ENCODE peak calls at places on chromosomes 7 and 10, in ten cellular contexts. One of them, this sample, is unnamed. For H3K4me1 and H3K9me3, the result is how much of the 10 kb centered on the place peaks cover.

GRCh38 chr10:3404381-3404780 is 231.8 kb upstream of the PITRM1 start:
- DNase-seq in heart right ventricle: no peak
- DNase-seq in PC-3: no peak
- DNase-seq in left lung: no peak
- DNase-seq in adipocyte: no peak
- DNase-seq in A549: no peak
- DNase-seq in CD8-positive, alpha-beta T cell: no peak
- DNase-seq in mammary epithelial cell: no peak
- DNase-seq in CD8-positive, alpha-beta memory T cell: no peak
- DNase-seq in sigmoid colon: no peak
- DNase-seq in this sample: no peak

GRCh38 chr7:100890640-100891521 is 1.4 kb upstream of the UFSP1 start:
- DNase-seq in heart right ventricle: no peak
- DNase-seq in PC-3: no peak
- DNase-seq in left lung: peak
- DNase-seq in adipocyte: peak
- DNase-seq in A549: no peak
- DNase-seq in CD8-positive, alpha-beta T cell: no peak
- DNase-seq in mammary epithelial cell: no peak
- DNase-seq in CD8-positive, alpha-beta memory T cell: no peak
- DNase-seq in sigmoid colon: peak
- DNase-seq in this sample: no peak

GRCh38 chr7:99257675-99258074 is 15.0 kb upstream of the MYH16 start:
- DNase-seq in heart right ventricle: no peak
- DNase-seq in PC-3: no peak
- DNase-seq in left lung: no peak
- DNase-seq in adipocyte: no peak
- DNase-seq in A549: no peak
- DNase-seq in CD8-positive, alpha-beta T cell: no peak
- DNase-seq in mammary epithelial cell: no peak
- DNase-seq in CD8-positive, alpha-beta memory T cell: no peak
- DNase-seq in sigmoid colon: no peak
- DNase-seq in this sample: no peak

GRCh38 chr10:50426485-50426884 is 175.2 kb upstream of the ASAH2 start:
- DNase-seq in heart right ventricle: no peak
- DNase-seq in PC-3: no peak
- DNase-seq in left lung: no peak
- DNase-seq in adipocyte: no peak
- DNase-seq in A549: no peak
- DNase-seq in CD8-positive, alpha-beta T cell: no peak
- DNase-seq in mammary epithelial cell: no peak
- DNase-seq in CD8-positive, alpha-beta memory T cell: no peak
- DNase-seq in sigmoid colon: no peak
- DNase-seq in this sample: no peak

GRCh38 chr7:149638566-149639320 is 134.6 kb downstream of the ZNF467 start:
- DNase-seq in heart right ventricle: no peak
- DNase-seq in PC-3: no peak
- DNase-seq in left lung: no peak
- DNase-seq in adipocyte: no peak
- DNase-seq in A549: no peak
- DNase-seq in CD8-positive, alpha-beta T cell: no peak
- DNase-seq in mammary epithelial cell: no peak
- DNase-seq in CD8-positive, alpha-beta memory T cell: no peak
- DNase-seq in sigmoid colon: no peak
- DNase-seq in this sample: no peak

GRCh38 chr10:106175760-106176377 is 988.6 kb downstream of the SORCS1 start:
- DNase-seq in heart right ventricle: no peak
- DNase-seq in PC-3: peak
- DNase-seq in left lung: no peak
- DNase-seq in adipocyte: peak
- DNase-seq in A549: no peak
- DNase-seq in CD8-positive, alpha-beta T cell: no peak
- DNase-seq in mammary epithelial cell: peak
- DNase-seq in CD8-positive, alpha-beta memory T cell: no peak
- DNase-seq in sigmoid colon: no peak
- DNase-seq in this sample: no peak

GRCh38 chr7:119935418-119936025 is 337.5 kb upstream of the KCND2 start:
- DNase-seq in heart right ventricle: no peak
- DNase-seq in PC-3: peak
- DNase-seq in left lung: no peak
- DNase-seq in adipocyte: peak
- DNase-seq in A549: no peak
- DNase-seq in CD8-positive, alpha-beta T cell: no peak
- DNase-seq in mammary epithelial cell: peak
- DNase-seq in CD8-positive, alpha-beta memory T cell: no peak
- DNase-seq in sigmoid colon: no peak
- DNase-seq in this sample: no peak

GRCh38 chr10:119687192-119688032 is 36.2 kb downstream of the BAG3 start:
- DNase-seq in heart right ventricle: no peak
- DNase-seq in PC-3: peak
- DNase-seq in left lung: no peak
- DNase-seq in adipocyte: no peak
- DNase-seq in A549: no peak
- DNase-seq in CD8-positive, alpha-beta T cell: no peak
- DNase-seq in mammary epithelial cell: peak
- DNase-seq in CD8-positive, alpha-beta memory T cell: no peak
- DNase-seq in sigmoid colon: no peak
- DNase-seq in this sample: no peak

GRCh38 chr7:30406664-30407425 is 71.7 kb downstream of the NOD1 start:
- DNase-seq in heart right ventricle: no peak
- DNase-seq in PC-3: no peak
- DNase-seq in left lung: no peak
- DNase-seq in adipocyte: no peak
- DNase-seq in A549: no peak
- DNase-seq in CD8-positive, alpha-beta T cell: no peak
- DNase-seq in mammary epithelial cell: peak
- DNase-seq in CD8-positive, alpha-beta memory T cell: no peak
- DNase-seq in sigmoid colon: no peak
- DNase-seq in this sample: no peak

GRCh38 chr7:22666732-22667131 is 60.3 kb upstream of the IL6 start:
- DNase-seq in heart right ventricle: no peak
- DNase-seq in PC-3: peak
- DNase-seq in left lung: no peak
- DNase-seq in adipocyte: peak
- DNase-seq in A549: no peak
- DNase-seq in CD8-positive, alpha-beta T cell: no peak
- DNase-seq in mammary epithelial cell: peak
- DNase-seq in CD8-positive, alpha-beta memory T cell: no peak
- DNase-seq in sigmoid colon: no peak
- DNase-seq in this sample: no peak

GRCh38 chr7:105227391-105227790 is 161.3 kb downstream of the SRPK2 start:
- DNase-seq in heart right ventricle: no peak
- DNase-seq in PC-3: no peak
- DNase-seq in left lung: no peak
- DNase-seq in adipocyte: no peak
- DNase-seq in A549: no peak
- DNase-seq in CD8-positive, alpha-beta T cell: no peak
- DNase-seq in mammary epithelial cell: no peak
- DNase-seq in CD8-positive, alpha-beta memory T cell: no peak
- DNase-seq in sigmoid colon: no peak
- DNase-seq in this sample: no peak

GRCh38 chr10:32271617-32272016 is 75.3 kb downstream of the EPC1 start:
- DNase-seq in heart right ventricle: no peak
- DNase-seq in PC-3: peak
- DNase-seq in left lung: no peak
- DNase-seq in adipocyte: peak
- DNase-seq in A549: no peak
- DNase-seq in CD8-positive, alpha-beta T cell: no peak
- DNase-seq in mammary epithelial cell: peak
- DNase-seq in CD8-positive, alpha-beta memory T cell: no peak
- DNase-seq in sigmoid colon: no peak
- DNase-seq in this sample: no peak

GRCh38 chr7:55056577-55057480 is 38.0 kb downstream of the EGFR start:
- DNase-seq in heart right ventricle: no peak
- DNase-seq in PC-3: no peak
- DNase-seq in left lung: no peak
- DNase-seq in adipocyte: peak
- DNase-seq in A549: peak
- DNase-seq in CD8-positive, alpha-beta T cell: no peak
- DNase-seq in mammary epithelial cell: no peak
- DNase-seq in CD8-positive, alpha-beta memory T cell: no peak
- DNase-seq in sigmoid colon: no peak
- DNase-seq in this sample: no peak
- H3K4me1 ChIP-seq in heart right ventricle: under half
- H3K4me1 ChIP-seq in PC-3: under half
- H3K4me1 ChIP-seq in left lung: under half
- H3K4me1 ChIP-seq in adipocyte: half or more
- H3K4me1 ChIP-seq in A549: half or more
- H3K4me1 ChIP-seq in CD8-positive, alpha-beta T cell: under half
- H3K4me1 ChIP-seq in mammary epithelial cell: half or more
- H3K4me1 ChIP-seq in CD8-positive, alpha-beta memory T cell: under half
- H3K4me1 ChIP-seq in sigmoid colon: half or more
- H3K4me1 ChIP-seq in this sample: under half

GRCh38 chr10:130717088-130717487 is 580.9 kb downstream of the GLRX3 start:
- DNase-seq in heart right ventricle: no peak
- DNase-seq in PC-3: no peak
- DNase-seq in left lung: no peak
- DNase-seq in adipocyte: no peak
- DNase-seq in A549: no peak
- DNase-seq in CD8-positive, alpha-beta T cell: no peak
- DNase-seq in mammary epithelial cell: no peak
- DNase-seq in CD8-positive, alpha-beta memory T cell: no peak
- DNase-seq in sigmoid colon: no peak
- DNase-seq in this sample: no peak
- H3K9me3 ChIP-seq in heart right ventricle: under half
- H3K9me3 ChIP-seq in PC-3: under half
- H3K9me3 ChIP-seq in left lung: under half
- H3K9me3 ChIP-seq in adipocyte: under half
- H3K9me3 ChIP-seq in A549: under half
- H3K9me3 ChIP-seq in CD8-positive, alpha-beta T cell: under half
- H3K9me3 ChIP-seq in mammary epithelial cell: under half
- H3K9me3 ChIP-seq in CD8-positive, alpha-beta memory T cell: under half
- H3K9me3 ChIP-seq in sigmoid colon: under half
- H3K9me3 ChIP-seq in this sample: under half

GRCh38 chr10:98310721-98311120 is 42.7 kb upstream of the LOXL4 start:
- DNase-seq in heart right ventricle: no peak
- DNase-seq in PC-3: no peak
- DNase-seq in left lung: no peak
- DNase-seq in adipocyte: no peak
- DNase-seq in A549: no peak
- DNase-seq in CD8-positive, alpha-beta T cell: no peak
- DNase-seq in mammary epithelial cell: no peak
- DNase-seq in CD8-positive, alpha-beta memory T cell: no peak
- DNase-seq in sigmoid colon: no peak
- DNase-seq in this sample: no peak

GRCh38 chr10:98307916-98308315 is 39.9 kb upstream of the LOXL4 start:
- DNase-seq in heart right ventricle: no peak
- DNase-seq in PC-3: no peak
- DNase-seq in left lung: no peak
- DNase-seq in adipocyte: no peak
- DNase-seq in A549: no peak
- DNase-seq in CD8-positive, alpha-beta T cell: no peak
- DNase-seq in mammary epithelial cell: no peak
- DNase-seq in CD8-positive, alpha-beta memory T cell: no peak
- DNase-seq in sigmoid colon: no peak
- DNase-seq in this sample: no peak

GRCh38 chr10:98306501-98306900 is 38.5 kb upstream of the LOXL4 start:
- DNase-seq in heart right ventricle: no peak
- DNase-seq in PC-3: no peak
- DNase-seq in left lung: no peak
- DNase-seq in adipocyte: no peak
- DNase-seq in A549: no peak
- DNase-seq in CD8-positive, alpha-beta T cell: no peak
- DNase-seq in mammary epithelial cell: no peak
- DNase-seq in CD8-positive, alpha-beta memory T cell: no peak
- DNase-seq in sigmoid colon: no peak
- DNase-seq in this sample: no peak

GRCh38 chr10:98309366-98310355 is 41.7 kb upstream of the LOXL4 start:
- DNase-seq in heart right ventricle: peak
- DNase-seq in PC-3: peak
- DNase-seq in left lung: peak
- DNase-seq in adipocyte: peak
- DNase-seq in A549: peak
- DNase-seq in CD8-positive, alpha-beta T cell: no peak
- DNase-seq in mammary epithelial cell: peak
- DNase-seq in CD8-positive, alpha-beta memory T cell: no peak
- DNase-seq in sigmoid colon: peak
- DNase-seq in this sample: peak

DNA sequence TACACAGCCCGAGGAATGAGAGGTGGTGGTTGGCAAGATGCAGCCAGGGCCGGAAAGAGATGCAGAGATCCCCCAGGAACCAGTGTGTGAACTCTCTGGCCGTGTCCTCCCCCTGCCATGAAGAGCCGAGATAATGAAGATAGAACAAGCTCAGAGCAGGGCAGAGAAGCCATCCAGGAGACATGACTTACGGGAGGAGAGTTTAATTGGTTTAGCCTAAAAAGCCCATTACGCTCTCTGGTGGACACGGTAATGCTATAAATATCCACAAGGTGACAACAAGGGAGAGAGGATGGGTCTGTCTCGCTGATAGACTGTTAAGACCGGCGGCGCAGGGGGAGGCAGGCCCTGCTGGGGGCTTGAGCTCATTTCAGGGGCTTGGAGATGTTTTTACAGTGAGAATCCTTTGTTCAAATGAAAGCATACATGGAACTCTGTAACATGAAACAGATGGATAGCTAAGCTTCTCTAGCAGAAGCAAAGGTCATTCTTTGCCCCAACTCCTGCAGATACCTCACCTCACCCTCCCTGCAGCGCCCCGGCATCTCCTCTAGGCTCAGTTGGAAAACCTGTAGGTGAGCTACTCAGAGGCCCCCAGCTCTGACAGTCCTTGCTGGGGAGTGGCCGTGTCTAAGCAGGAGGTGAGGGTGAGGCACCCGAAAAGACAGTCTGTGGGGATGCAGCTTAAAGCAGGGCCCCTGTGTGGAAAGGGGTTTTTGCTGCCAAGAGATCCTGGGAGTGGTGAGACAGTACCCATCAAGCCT is 40.8 kb upstream of the LOXL4 start:
- DNase-seq in heart right ventricle: no peak
- DNase-seq in PC-3: no peak
- DNase-seq in left lung: no peak
- DNase-seq in adipocyte: no peak
- DNase-seq in A549: no peak
- DNase-seq in CD8-positive, alpha-beta T cell: no peak
- DNase-seq in mammary epithelial cell: no peak
- DNase-seq in CD8-positive, alpha-beta memory T cell: no peak
- DNase-seq in sigmoid colon: no peak
- DNase-seq in this sample: peak
- H3K4me3 ChIP-seq in heart right ventricle: no peak
- H3K4me3 ChIP-seq in PC-3: no peak
- H3K4me3 ChIP-seq in left lung: no peak
- H3K4me3 ChIP-seq in adipocyte: peak
- H3K4me3 ChIP-seq in A549: no peak
- H3K4me3 ChIP-seq in CD8-positive, alpha-beta T cell: no peak
- H3K4me3 ChIP-seq in mammary epithelial cell: no peak
- H3K4me3 ChIP-seq in CD8-positive, alpha-beta memory T cell: no peak
- H3K4me3 ChIP-seq in sigmoid colon: no peak
- H3K4me3 ChIP-seq in this sample: peak

DNA sequence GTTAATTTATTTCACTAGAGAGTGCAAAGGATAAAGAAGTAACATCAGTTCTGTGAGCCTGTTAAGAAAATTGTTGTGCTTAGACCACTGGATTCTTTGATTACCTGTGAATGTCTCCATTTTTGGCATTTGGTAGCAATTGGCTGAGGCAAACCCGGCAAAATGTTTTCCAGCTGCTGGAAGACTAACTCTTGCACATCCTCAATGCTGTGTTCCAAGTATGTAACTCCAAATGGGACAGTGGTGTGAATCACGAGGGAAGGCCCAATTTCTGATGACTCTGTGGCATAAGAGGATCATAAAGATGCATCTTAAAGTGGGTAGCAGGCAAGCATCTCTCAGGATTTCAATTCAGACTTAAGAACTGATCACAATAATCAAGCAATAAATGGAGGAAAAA is 268.8 kb downstream of the RNLS start:
- DNase-seq in heart right ventricle: no peak
- DNase-seq in PC-3: no peak
- DNase-seq in left lung: no peak
- DNase-seq in adipocyte: no peak
- DNase-seq in A549: no peak
- DNase-seq in CD8-positive, alpha-beta T cell: no peak
- DNase-seq in mammary epithelial cell: no peak
- DNase-seq in CD8-positive, alpha-beta memory T cell: no peak
- DNase-seq in sigmoid colon: peak
- DNase-seq in this sample: no peak
- H3K4me1 ChIP-seq in heart right ventricle: under half
- H3K4me1 ChIP-seq in PC-3: under half
- H3K4me1 ChIP-seq in left lung: under half
- H3K4me1 ChIP-seq in adipocyte: under half
- H3K4me1 ChIP-seq in A549: under half
- H3K4me1 ChIP-seq in CD8-positive, alpha-beta T cell: under half
- H3K4me1 ChIP-seq in mammary epithelial cell: under half
- H3K4me1 ChIP-seq in CD8-positive, alpha-beta memory T cell: under half
- H3K4me1 ChIP-seq in sigmoid colon: under half
- H3K4me1 ChIP-seq in this sample: under half